ENCODE peak calls at places on chromosomes 7 and 10, in ten cellular contexts. Y is Peyer's patch, B is thyroid gland, P is psoas muscle, C is PC-3, I is heart left ventricle, X is endothelial cell of umbilical vein, O is right atrium auricular region, R is neural progenitor cell, Q is heart right ventricle. G is an unnamed sample.

GRCh38 chr7:34751725-34752643 is 94.0 kb downstream of the NPSR1 start:
- DNase-seq in Y (no peak), B (no peak), P (no peak), C (no peak), I (no peak), X (no peak), O (no peak), R (no peak), Q (no peak), G (no peak)

GRCh38 chr10:49331431-49331830 is 32.5 kb downstream of the C10orf71 start:
- DNase-seq in Y (no peak), B (no peak), P (no peak), C (no peak), I (no peak), X (no peak), O (no peak), R (no peak), Q (no peak), G (no peak)

GRCh38 chr10:36248314-36248981 is 606.4 kb upstream of the FZD8 start:
- DNase-seq in Y (no peak), B (no peak), P (no peak), C (no peak), I (no peak), X (no peak), O (no peak), R (no peak), Q (no peak), G (no peak)

GRCh38 chr10:104109908-104110662 is 11.9 kb upstream of the SFR1 start:
- DNase-seq in Y (no peak), B (no peak), P (no peak), C (peak; percentile 88), I (no peak), X (peak; percentile 62), O (no peak), R (no peak), Q (no peak), G (no peak)

GRCh38 chr7:28700790-28701203 is 257.3 kb downstream of the TRIL start:
- DNase-seq in Y (no peak), B (no peak), P (no peak), C (no peak), I (no peak), X (no peak), O (no peak), R (no peak), Q (no peak), G (no peak)

GRCh38 chr10:48444266-48444665 is 137.8 kb downstream of the MAPK8 start:
- DNase-seq in Y (peak; percentile 37), B (peak; percentile 60), P (no peak), C (peak; percentile 49), I (no peak), X (peak; percentile 76), O (peak; percentile 44), R (peak; percentile 85), Q (no peak), G (no peak)

GRCh38 chr7:17013204-17013603 is 131.4 kb upstream of the AGR3 start:
- DNase-seq in Y (no peak), B (no peak), P (no peak), C (no peak), I (no peak), X (no peak), O (no peak), R (no peak), Q (no peak), G (no peak)

GRCh38 chr10:10914129-10914528 is 103.5 kb upstream of the CELF2 start:
- DNase-seq in Y (no peak), B (no peak), P (no peak), C (no peak), I (peak; percentile 38), X (no peak), O (no peak), R (no peak), Q (no peak), G (no peak)

GRCh38 chr10:17951868-17952371 is at the start of gene SLC39A12:
- DNase-seq in Y (no peak), B (no peak), P (no peak), C (peak; percentile 22), I (no peak), X (no peak), O (no peak), R (no peak), Q (no peak), G (no peak)

DNA sequence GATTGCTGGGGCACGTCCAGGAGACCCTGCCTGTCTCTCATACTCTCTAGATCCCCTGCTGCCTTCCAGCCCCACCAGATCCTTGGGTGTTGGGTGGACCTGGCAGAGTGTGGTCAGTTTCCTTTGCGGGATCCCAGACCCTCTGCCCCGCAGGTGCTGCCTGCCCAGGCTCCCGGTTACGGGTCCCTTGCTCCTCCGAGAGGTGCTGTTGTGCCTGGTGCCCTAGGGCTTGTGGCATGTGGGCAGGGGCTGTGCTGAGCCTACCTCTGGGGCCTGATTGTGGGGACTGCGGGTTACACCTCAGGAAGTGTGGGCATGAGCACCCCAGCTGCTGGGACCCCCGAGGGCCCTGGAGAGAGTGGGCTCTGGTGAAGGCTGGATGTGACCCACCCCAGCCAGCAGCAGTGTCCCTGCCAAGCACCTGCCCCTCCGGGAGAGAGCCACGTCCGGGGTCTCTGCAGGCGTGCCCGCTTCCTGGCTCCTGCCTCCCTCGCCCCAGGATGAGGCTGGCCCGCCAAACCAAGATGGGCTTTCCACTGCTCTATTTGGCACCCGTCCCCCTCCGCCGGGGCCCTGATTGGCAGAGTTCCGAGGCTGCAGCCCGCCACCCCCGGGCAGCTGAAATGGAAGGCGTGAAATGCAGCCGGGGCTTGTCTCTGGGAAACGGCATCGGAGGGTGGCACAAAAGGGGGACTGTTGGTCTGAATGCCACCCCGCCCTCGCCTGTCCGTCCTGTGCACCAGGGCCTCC is 17.0 kb downstream of the CLIP2 start:
- DNase-seq in Y (no peak), B (no peak), P (no peak), C (no peak), I (no peak), X (no peak), O (no peak), R (no peak), Q (no peak), G (peak; percentile 58)
- H3K4me3 ChIP-seq in Y (no peak overlapping the region), B (no peak overlapping the region), P (peak overlapping the region; percentile 39), C (peak overlapping the region; percentile 58), I (no peak overlapping the region), X (no peak overlapping the region), O (no peak overlapping the region), R (no peak overlapping the region), Q (peak overlapping the region; percentile 12), G (no peak overlapping the region)

DNA sequence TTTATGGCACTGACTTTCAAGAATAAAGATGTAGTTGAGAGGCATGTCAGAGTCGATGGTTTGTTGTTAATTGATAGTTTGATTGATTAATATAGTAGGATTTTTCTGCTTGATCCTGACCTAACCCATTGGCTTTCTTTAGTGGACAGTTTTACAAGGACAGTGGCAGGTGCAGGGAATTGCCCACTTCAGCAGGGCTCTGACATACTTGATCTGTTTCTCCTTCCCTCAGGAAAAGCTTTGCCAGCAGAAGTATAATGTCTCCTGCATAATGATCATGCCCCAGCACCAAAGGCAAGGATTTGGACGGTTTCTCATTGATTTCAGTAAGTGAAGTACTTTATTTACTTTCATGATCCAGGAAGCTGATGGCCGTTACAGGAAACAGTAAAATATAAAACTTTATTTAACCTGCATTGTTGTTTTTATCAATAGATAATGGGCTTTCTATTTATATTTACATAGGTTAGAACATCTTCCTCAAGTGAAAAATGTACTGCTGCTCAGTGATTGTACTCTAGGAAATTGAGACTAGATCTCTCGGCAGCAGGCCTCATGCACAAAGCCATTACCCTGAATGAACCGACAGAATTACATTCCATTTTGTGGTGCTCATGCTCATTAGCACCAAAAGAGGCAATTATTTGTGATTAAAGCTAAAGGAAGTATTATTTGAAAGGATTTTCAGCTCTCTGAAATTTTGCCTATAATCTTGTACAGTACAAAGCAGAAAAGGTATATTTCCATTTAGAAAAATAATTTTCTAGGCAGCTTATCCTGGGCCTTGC is 122.5 kb upstream of the SAMD8 start:
- DNase-seq in Y (no peak), B (no peak), P (no peak), C (no peak), I (no peak), X (peak; percentile 19), O (no peak), R (no peak), Q (no peak), G (no peak)
- H3K27ac ChIP-seq in Y (no peak overlapping the region), B (no peak overlapping the region), P (peak overlapping the region; percentile 2), C (no peak overlapping the region), I (no peak overlapping the region), X (no peak overlapping the region), O (no peak overlapping the region), R (peak overlapping the region; percentile 44), Q (no peak overlapping the region), G (no peak overlapping the region)

GRCh38 chr7:143384148-143384547 is 3.0 kb downstream of the ZYX start:
- DNase-seq in Y (no peak), B (peak; percentile 72), P (no peak), C (no peak), I (no peak), X (no peak), O (no peak), R (no peak), Q (no peak), G (no peak)
- H3K4me1 ChIP-seq in Y (peaks cover 23% of the 10 kb centered on the region), B (peaks cover 33% of the 10 kb centered on the region), P (peaks cover 53% of the 10 kb centered on the region), C (peaks cover 40% of the 10 kb centered on the region), I (peaks cover 78% of the 10 kb centered on the region), X (peaks cover 66% of the 10 kb centered on the region), O (no peaks in the 10 kb centered on the region), R (peaks cover 14% of the 10 kb centered on the region), Q (peaks cover 54% of the 10 kb centered on the region), G (peaks cover 25% of the 10 kb centered on the region)

GRCh38 chr7:130071701-130072622 is 1.6 kb downstream of the KLHDC10 start:
- DNase-seq in Y (peak; percentile 80), B (peak; percentile 65), P (no peak), C (peak; percentile 88), I (peak; percentile 44), X (peak; percentile 86), O (no peak), R (peak; percentile 90), Q (no peak), G (no peak)
- H3K4me3 ChIP-seq in Y (no peak overlapping the region), B (no peak overlapping the region), P (peak overlapping the region; percentile 94), C (peak overlapping the region; percentile 89), I (no peak overlapping the region), X (no peak overlapping the region), O (no peak overlapping the region), R (peak overlapping the region; percentile 81), Q (peak overlapping the region; percentile 0), G (peak overlapping the region; percentile 73)

GRCh38 chr10:96577037-96577436 is 9.8 kb downstream of the TM9SF3 start:
- DNase-seq in Y (no peak), B (no peak), P (no peak), C (peak; percentile 58), I (no peak), X (no peak), O (no peak), R (no peak), Q (no peak), G (no peak)
- H3K27ac ChIP-seq in Y (peak overlapping the region; percentile 59), B (no peak overlapping the region), P (no peak overlapping the region), C (peak overlapping the region; percentile 36), I (no peak overlapping the region), X (no peak overlapping the region), O (no peak overlapping the region), R (no peak overlapping the region), Q (no peak overlapping the region), G (no peak overlapping the region)

DNA sequence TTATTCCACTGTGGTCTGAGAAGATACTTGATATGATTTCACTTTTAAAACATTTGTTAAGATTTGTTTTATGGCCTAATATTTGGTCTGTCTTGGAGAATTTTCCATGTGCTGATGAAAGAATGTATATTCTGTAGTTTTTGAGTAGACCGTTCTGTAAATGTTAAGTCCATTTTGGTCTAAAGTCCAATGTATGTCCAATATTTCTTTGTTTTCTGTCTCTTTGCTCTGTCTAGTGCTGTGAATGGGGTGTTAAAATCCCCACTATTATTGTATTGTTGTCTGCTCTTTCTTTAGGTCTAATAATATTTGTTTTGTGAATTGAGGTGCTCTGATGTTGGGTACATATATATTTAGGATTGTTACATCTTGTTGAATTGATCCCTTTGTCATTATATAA is 31.3 kb downstream of the DNAJC9 start:
- DNase-seq in Y (no peak), B (no peak), P (no peak), C (no peak), I (no peak), X (no peak), O (no peak), R (no peak), Q (no peak), G (no peak)
- H3K4me1 ChIP-seq in Y (no peaks in the 10 kb centered on the region), B (no peaks in the 10 kb centered on the region), P (no peaks in the 10 kb centered on the region), C (no peaks in the 10 kb centered on the region), I (no peaks in the 10 kb centered on the region), X (no peaks in the 10 kb centered on the region), O (peaks cover 3% of the 10 kb centered on the region), R (no peaks in the 10 kb centered on the region), Q (no peaks in the 10 kb centered on the region), G (no peaks in the 10 kb centered on the region)

G was measured in right cardiac atrium.